ENCODE peak calls at places on chromosomes 16 and 17, in eight cellular contexts. M is B cell, T is fibroblast of lung, S is AG04449, R is pancreas, J is mesothelial cell of epicardium, W is BJ, Q is AG09319. A is an unnamed sample.

GRCh38 chr17:49051269-49051668 is 54.1 kb downstream of the IGF2BP1 start:
- DNase-seq in M (no peak), T (no peak), S (no peak), R (no peak), J (no peak), W (no peak), Q (no peak), A (no peak)

GRCh38 chr16:10641555-10641952 is 53.2 kb downstream of the TEKT5 start:
- DNase-seq in M (no peak), T (no peak), S (no peak), R (no peak), J (no peak), W (no peak), Q (no peak), A (no peak)

GRCh38 chr17:83067718-83068261 is 11.6 kb upstream of the METRNL start:
- DNase-seq in M (no peak), T (peak), S (no peak), R (peak), J (no peak), W (no peak), Q (no peak), A (peak)

GRCh38 chr17:489758-490329 is 137.2 kb upstream of the RPH3AL start:
- DNase-seq in M (no peak), T (peak), S (no peak), R (no peak), J (peak), W (no peak), Q (no peak), A (peak)

GRCh38 chr17:49359990-49360795 is 1.9 kb downstream of the ZNF652 start:
- DNase-seq in M (no peak), T (no peak), S (no peak), R (no peak), J (no peak), W (no peak), Q (no peak), A (peak)

GRCh38 chr17:9845306-9845705 is 19.6 kb downstream of the GLP2R start:
- DNase-seq in M (no peak), T (no peak), S (no peak), R (no peak), J (no peak), W (no peak), Q (no peak), A (no peak)

GRCh38 chr17:68570531-68570930 is 30.6 kb downstream of the FAM20A start:
- DNase-seq in M (no peak), T (no peak), S (no peak), R (no peak), J (no peak), W (no peak), Q (no peak), A (no peak)

GRCh38 chr17:49548506-49549310 is 27.0 kb upstream of the NXPH3 start:
- DNase-seq in M (no peak), T (peak), S (no peak), R (no peak), J (no peak), W (no peak), Q (no peak), A (peak)

GRCh38 chr17:51455931-51456330 is 195.6 kb downstream of the UTP18 start:
- DNase-seq in M (no peak), T (no peak), S (no peak), R (no peak), J (no peak), W (no peak), Q (no peak), A (no peak)

GRCh38 chr17:76076765-76077581 is 2.0 kb upstream of the ZACN start:
- DNase-seq in M (peak), T (no peak), S (no peak), R (no peak), J (no peak), W (no peak), Q (no peak), A (peak)

GRCh38 chr16:15640966-15641365 is 2.0 kb downstream of the MARF1 start:
- DNase-seq in M (no peak), T (no peak), S (no peak), R (no peak), J (no peak), W (no peak), Q (no peak), A (no peak)

GRCh38 chr17:75785016-75785769 is 587 bp downstream of the UNK start:
- DNase-seq in M (peak), T (peak), S (no peak), R (peak), J (peak), W (no peak), Q (peak), A (peak)

GRCh38 chr16:30767767-30768465 is 5.8 kb downstream of the RNF40 start:
- DNase-seq in M (peak), T (no peak), S (no peak), R (no peak), J (no peak), W (no peak), Q (no peak), A (no peak)

GRCh38 chr17:66625321-66625767 is 209.6 kb upstream of the CACNG5 start:
- DNase-seq in M (no peak), T (peak), S (no peak), R (no peak), J (no peak), W (no peak), Q (no peak), A (no peak)

GRCh38 chr17:7930841-7931631 is 710 bp downstream of the TRAPPC1 start:
- DNase-seq in M (no peak), T (no peak), S (no peak), R (no peak), J (no peak), W (no peak), Q (no peak), A (peak)

GRCh38 chr16:67546761-67547422 is 15.4 kb upstream of the CTCF start:
- DNase-seq in M (peak), T (peak), S (no peak), R (peak), J (peak), W (no peak), Q (no peak), A (peak)

GRCh38 chr17:56913000-56913866 is 616 bp downstream of the TRIM25 start:
- DNase-seq in M (no peak), T (no peak), S (no peak), R (peak), J (peak), W (no peak), Q (no peak), A (no peak)

GRCh38 chr17:68910256-68910705 is 44.9 kb downstream of the ABCA8 start:
- DNase-seq in M (no peak), T (peak), S (no peak), R (no peak), J (no peak), W (no peak), Q (no peak), A (no peak)

GRCh38 chr17:14323522-14323981 is 22.7 kb downstream of the HS3ST3B1 start:
- DNase-seq in M (no peak), T (no peak), S (no peak), R (no peak), J (no peak), W (no peak), Q (no peak), A (no peak)

GRCh38 chr17:42754782-42755181 is 6.2 kb upstream of the RAMP2 start:
- DNase-seq in M (no peak), T (peak), S (no peak), R (no peak), J (no peak), W (no peak), Q (no peak), A (no peak)

GRCh38 chr17:64017381-64017980 is 3.0 kb downstream of the ICAM2 start:
- DNase-seq in M (no peak), T (no peak), S (no peak), R (no peak), J (no peak), W (no peak), Q (no peak), A (no peak)

GRCh38 chr17:74919440-74920305 is 3.4 kb downstream of the USH1G start:
- DNase-seq in M (no peak), T (peak), S (no peak), R (no peak), J (no peak), W (no peak), Q (no peak), A (peak)

GRCh38 chr17:66810951-66811682 is 23.8 kb upstream of the CACNG5 start:
- DNase-seq in M (no peak), T (no peak), S (no peak), R (no peak), J (no peak), W (no peak), Q (no peak), A (no peak)

GRCh38 chr17:21218101-21218500 is 4.1 kb upstream of the TMEM11 start:
- DNase-seq in M (no peak), T (no peak), S (no peak), R (no peak), J (no peak), W (no peak), Q (no peak), A (peak)

GRCh38 chr17:65055708-65056638 is 567 bp downstream of the GNA13 start:
- DNase-seq in M (peak), T (peak), S (no peak), R (peak), J (peak), W (no peak), Q (no peak), A (peak)

GRCh38 chr17:18141210-18141803 is 32.8 kb downstream of the MYO15A start:
- DNase-seq in M (no peak), T (peak), S (no peak), R (no peak), J (no peak), W (no peak), Q (peak), A (peak)

GRCh38 chr17:77827039-77827438 is 131.5 kb upstream of the TNRC6C start:
- DNase-seq in M (no peak), T (no peak), S (no peak), R (no peak), J (no peak), W (no peak), Q (no peak), A (no peak)

GRCh38 chr17:4953461-4953961 is 2.6 kb downstream of the ENO3 start:
- DNase-seq in M (no peak), T (peak), S (no peak), R (no peak), J (no peak), W (no peak), Q (no peak), A (no peak)

GRCh38 chr16:8959921-8960787 is 3.6 kb downstream of the USP7 start:
- DNase-seq in M (peak), T (peak), S (no peak), R (no peak), J (no peak), W (no peak), Q (no peak), A (peak)

GRCh38 chr16:77307764-77308561 is 108.8 kb downstream of the SYCE1L start:
- DNase-seq in M (no peak), T (peak), S (no peak), R (no peak), J (no peak), W (no peak), Q (no peak), A (peak)

GRCh38 chr16:57503366-57503765 is 17.1 kb upstream of the DOK4 start:
- DNase-seq in M (no peak), T (no peak), S (no peak), R (no peak), J (no peak), W (no peak), Q (no peak), A (no peak)

GRCh38 chr17:66713533-66714042 is 121.3 kb upstream of the CACNG5 start:
- DNase-seq in M (no peak), T (no peak), S (no peak), R (no peak), J (no peak), W (no peak), Q (no peak), A (peak)

GRCh38 chr17:71460943-71461342 is 659.9 kb upstream of the SOX9 start:
- DNase-seq in M (no peak), T (peak), S (no peak), R (no peak), J (no peak), W (no peak), Q (no peak), A (peak)

DNA sequence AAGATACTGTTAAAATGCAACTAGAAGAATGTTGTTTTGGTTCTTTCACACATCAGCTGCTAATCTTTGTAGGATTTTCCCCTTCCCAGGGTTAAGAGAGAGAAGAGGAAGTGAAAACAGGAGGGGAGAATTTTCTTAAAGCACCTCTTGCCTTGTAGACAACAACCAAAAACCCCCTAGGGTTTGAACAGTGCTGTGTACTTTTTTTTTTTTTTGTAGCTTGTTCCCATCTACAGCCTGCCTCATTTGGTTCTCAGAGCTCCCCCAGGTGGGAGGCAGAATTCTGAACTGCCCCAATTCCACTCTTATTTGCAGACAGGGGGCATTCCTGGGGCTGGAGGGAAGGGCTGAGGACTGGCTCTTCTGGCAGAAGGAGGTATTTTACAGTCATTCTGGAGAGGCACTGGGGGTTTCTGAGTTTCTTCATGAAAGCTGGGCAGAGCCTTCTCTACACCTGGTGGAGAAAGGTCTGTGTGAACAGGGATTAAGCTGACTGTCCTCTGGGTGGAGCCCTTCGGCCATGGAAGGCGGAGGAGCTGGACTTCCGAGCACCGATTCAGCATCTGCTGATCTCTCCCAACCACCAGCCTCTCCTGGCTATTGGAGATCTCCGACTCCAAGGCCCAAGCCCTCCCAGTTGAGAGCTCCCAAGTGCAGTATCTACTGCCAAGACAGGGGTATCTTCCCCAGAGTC is 32.2 kb downstream of the SMARCE1 start:
- DNase-seq in M (peak), T (peak), S (no peak), R (peak), J (no peak), W (no peak), Q (no peak), A (peak)
- TF ChIP-seq CTCF in M (peak), T (peak), S (peak), R (peak), J (no peak), W (peak), Q (peak), A (peak)

GRCh38 chr16:87927195-87927562 is 9.2 kb downstream of the CA5A start:
- DNase-seq in M (peak), T (no peak), S (no peak), R (no peak), J (no peak), W (no peak), Q (no peak), A (no peak)

GRCh38 chr16:87929986-87930385 is 6.3 kb downstream of the CA5A start:
- DNase-seq in M (peak), T (no peak), S (no peak), R (no peak), J (no peak), W (no peak), Q (no peak), A (no peak)

GRCh38 chr16:87933140-87933495 is 3.2 kb downstream of the CA5A start:
- DNase-seq in M (no peak), T (no peak), S (no peak), R (no peak), J (no peak), W (no peak), Q (no peak), A (no peak)

GRCh38 chr16:87931504-87931903 is 4.8 kb downstream of the CA5A start:
- DNase-seq in M (peak), T (no peak), S (no peak), R (no peak), J (no peak), W (no peak), Q (no peak), A (peak)

GRCh38 chr16:87930456-87930855 is 5.9 kb downstream of the CA5A start:
- DNase-seq in M (peak), T (no peak), S (no peak), R (no peak), J (no peak), W (no peak), Q (no peak), A (peak)
- TF ChIP-seq CTCF in M (peak), T (peak), S (peak), R (no peak), J (peak), W (peak), Q (peak), A (no peak)

GRCh38 chr16:2121853-2122252 is 13.8 kb downstream of the PKD1 start:
- DNase-seq in M (no peak), T (no peak), S (no peak), R (no peak), J (no peak), W (no peak), Q (no peak), A (no peak)

GRCh38 chr16:2122429-2122828 is 13.3 kb downstream of the PKD1 start:
- DNase-seq in M (no peak), T (no peak), S (no peak), R (no peak), J (no peak), W (no peak), Q (no peak), A (no peak)
- TF ChIP-seq CTCF in M (no peak), T (no peak), S (no peak), R (no peak), J (no peak), W (no peak), Q (no peak), A (no peak)

DNA sequence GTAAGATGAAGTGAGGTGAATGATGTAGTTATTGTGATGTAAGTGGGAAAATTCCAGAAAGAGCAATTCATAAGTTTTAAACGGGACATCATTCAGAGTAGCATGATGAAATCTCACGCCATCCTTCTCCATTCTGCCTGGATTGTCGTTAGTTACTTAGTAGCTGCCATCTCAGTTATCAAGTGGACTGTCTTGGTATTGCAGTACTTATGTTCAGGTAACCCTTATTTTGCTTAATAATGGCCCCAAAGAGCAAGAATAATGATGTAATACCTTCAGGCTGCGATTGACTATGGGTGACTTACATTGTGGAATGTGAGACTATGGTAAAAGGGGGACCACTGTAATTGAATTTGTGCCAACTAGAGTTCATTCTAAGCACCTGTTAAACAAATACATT is 234.1 kb upstream of the TOM1L1 start:
- DNase-seq in M (no peak), T (no peak), S (no peak), R (no peak), J (no peak), W (no peak), Q (no peak), A (no peak)
- TF ChIP-seq CTCF in M (no peak), T (no peak), S (no peak), R (no peak), J (no peak), W (no peak), Q (no peak), A (no peak)

GRCh38 chr16:50369133-50369804 is 481 bp upstream of the BRD7 start:
- DNase-seq in M (no peak), T (no peak), S (no peak), R (no peak), J (no peak), W (no peak), Q (no peak), A (no peak)
- TF ChIP-seq CTCF in M (no peak), T (no peak), S (no peak), R (no peak), J (no peak), W (no peak), Q (no peak), A (no peak)

DNA sequence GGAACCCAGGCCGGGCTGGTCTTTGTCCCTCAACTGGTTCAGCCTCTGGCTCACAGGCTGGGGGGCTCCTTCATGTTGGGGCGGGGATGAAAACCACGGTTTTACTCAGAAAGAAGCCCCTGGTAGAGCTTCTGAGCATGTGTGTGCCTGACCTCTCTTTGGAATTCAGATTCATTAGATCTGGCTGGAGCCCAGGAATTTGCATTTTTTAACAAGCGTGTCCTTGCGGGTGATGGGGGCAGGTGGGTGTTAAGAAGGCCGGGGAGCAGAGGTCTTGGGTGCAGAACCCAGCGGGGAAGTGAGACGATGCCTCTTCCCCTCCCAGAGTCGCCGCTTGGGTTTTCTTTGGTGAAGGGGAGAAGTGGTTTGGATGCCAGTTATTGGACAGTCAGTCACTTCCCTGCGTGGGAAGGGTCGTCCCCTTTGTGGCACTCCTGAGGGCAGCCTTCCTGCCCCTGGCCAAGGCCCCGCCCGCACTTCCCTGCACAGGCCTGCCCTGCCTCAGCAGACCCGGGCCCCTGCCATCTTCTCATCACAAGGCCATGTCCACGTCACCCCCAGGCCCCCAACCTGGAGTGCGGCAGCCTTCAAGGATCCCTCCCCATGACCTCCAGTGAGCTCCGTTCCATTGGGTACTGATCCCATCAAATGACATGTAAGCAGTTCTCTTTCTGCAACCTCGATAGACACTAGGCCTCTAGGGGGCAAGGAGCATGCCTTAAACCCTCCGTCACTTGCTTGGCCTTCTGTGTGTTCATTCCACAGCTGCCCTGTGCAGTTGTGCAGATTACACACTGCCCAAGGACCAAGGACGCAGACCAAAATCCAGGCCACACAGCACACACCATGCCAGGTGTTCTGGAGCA is 177.7 kb upstream of the CIBAR2 start:
- DNase-seq in M (no peak), T (no peak), S (no peak), R (no peak), J (no peak), W (no peak), Q (no peak), A (no peak)
- TF ChIP-seq CTCF in M (no peak), T (no peak), S (no peak), R (no peak), J (no peak), W (no peak), Q (no peak), A (no peak)

A was measured in activated CD8-positive, alpha-beta T cell treated with anti-CD3 and anti-CD28 coated beads for 36 hours.